ENCODE peak calls at places on chromosome 18, in four cellular contexts. Z, E, N and X are unnamed samples.

GRCh38 chr18:58997811-58998337 is 133.2 kb downstream of the ZNF532 start:
- DNase-seq in E (peak; percentile 73), Z (no peak), N (peak; percentile 55), X (peak; percentile 56)

GRCh38 chr18:23812566-23813440 is 123.5 kb downstream of the LAMA3 start:
- DNase-seq in E (peak; percentile 58), N (peak; percentile 53), Z (no peak), X (no peak)

GRCh38 chr18:65942103-65942502 is 191.3 kb downstream of the CDH7 start:
- DNase-seq in E (no peak), Z (no peak), N (no peak), X (no peak)

GRCh38 chr18:24378598-24378997 is 19.0 kb downstream of the OSBPL1A start:
- DNase-seq in Z (no peak), N (no peak), E (no peak), X (no peak)

GRCh38 chr18:24674236-24675004 is 214.0 kb downstream of the HRH4 start:
- DNase-seq in E (no peak), N (no peak), Z (no peak), X (no peak)

GRCh38 chr18:46950064-46950656 is 32.8 kb downstream of the KATNAL2 start:
- DNase-seq in N (peak; percentile 6), Z (no peak), E (peak; percentile 24), X (no peak)

GRCh38 chr18:35397976-35398375 is 20.8 kb upstream of the ZNF396 start:
- DNase-seq in Z (no peak), N (no peak), E (no peak), X (no peak)

GRCh38 chr18:39842042-39842791 is 2112.8 kb upstream of the PIK3C3 start:
- DNase-seq in N (no peak), Z (no peak), E (peak; percentile 3), X (no peak)

GRCh38 chr18:78670778-78671405 is 308.7 kb upstream of the SALL3 start:
- DNase-seq in Z (no peak), N (no peak), E (no peak), X (no peak)

GRCh38 chr18:67733094-67733493 is 216.6 kb upstream of the DSEL start:
- DNase-seq in N (peak; percentile 66), E (no peak), Z (no peak), X (no peak)

GRCh38 chr18:33596178-33596854 is 18.3 kb downstream of the ASXL3 start:
- DNase-seq in Z (no peak), E (peak; percentile 90), N (peak; percentile 69), X (no peak)

GRCh38 chr18:34522627-34523026 is 187.5 kb upstream of the DTNA start:
- DNase-seq in Z (no peak), N (no peak), E (peak; percentile 32), X (no peak)

GRCh38 chr18:47149457-47150028 is 757 bp downstream of the HDHD2 start:
- DNase-seq in N (no peak), E (no peak), Z (no peak), X (no peak)

GRCh38 chr18:433960-434359 is 66.5 kb downstream of the COLEC12 start:
- DNase-seq in N (no peak), E (peak; percentile 43), Z (no peak), X (no peak)

DNA sequence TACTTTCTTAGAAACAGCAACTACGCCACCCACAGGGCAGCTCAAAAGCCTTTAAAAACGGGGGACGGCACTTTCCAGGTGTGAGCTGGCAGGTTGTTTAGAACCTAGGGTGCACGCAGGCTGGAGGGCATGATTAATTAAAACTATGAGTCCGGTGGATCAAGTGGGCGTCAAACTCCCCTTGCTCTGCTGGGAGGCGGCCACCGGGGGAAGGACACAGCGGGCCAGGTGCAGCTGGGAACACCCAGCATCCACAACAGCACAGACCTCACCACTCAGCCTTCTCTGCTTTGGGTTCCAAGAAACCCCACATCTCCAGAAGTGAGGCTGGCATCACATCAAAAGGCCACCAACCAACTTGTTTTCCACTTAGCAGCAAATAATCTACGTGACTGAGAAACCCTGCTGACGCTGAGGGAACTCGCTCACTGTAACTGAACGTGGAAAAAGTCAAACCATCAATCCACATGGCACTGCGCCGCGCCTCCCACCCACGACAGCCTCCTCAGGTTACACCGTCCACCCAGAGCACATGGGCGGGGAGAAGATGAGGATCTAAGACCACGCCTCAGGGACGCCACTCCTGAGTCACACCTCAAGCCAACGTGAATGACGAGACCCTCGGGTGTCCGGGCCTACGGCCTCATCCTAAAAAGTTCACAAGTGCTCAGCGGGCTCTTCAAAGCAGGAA is 118.2 kb downstream of the ZNF516 start:
- DNase-seq in Z (no peak), N (no peak), E (no peak), X (peak; percentile 73)
- TF ChIP-seq CTCF in Z (no peak), N (peak; percentile 37), E (no peak), X (no peak)

GRCh38 chr18:10076502-10077030 is 162.8 kb downstream of the VAPA start:
- DNase-seq in E (no peak), Z (no peak), N (no peak), X (no peak)
- TF ChIP-seq CTCF in E (no peak), Z (peak; percentile 13), N (no peak), X (no peak)

GRCh38 chr18:8324343-8325065 is 284.7 kb upstream of the RAB12 start:
- DNase-seq in E (no peak), Z (no peak), N (peak; percentile 48), X (no peak)
- TF ChIP-seq CTCF in E (no peak), Z (no peak), N (peak; percentile 40), X (no peak)

DNA sequence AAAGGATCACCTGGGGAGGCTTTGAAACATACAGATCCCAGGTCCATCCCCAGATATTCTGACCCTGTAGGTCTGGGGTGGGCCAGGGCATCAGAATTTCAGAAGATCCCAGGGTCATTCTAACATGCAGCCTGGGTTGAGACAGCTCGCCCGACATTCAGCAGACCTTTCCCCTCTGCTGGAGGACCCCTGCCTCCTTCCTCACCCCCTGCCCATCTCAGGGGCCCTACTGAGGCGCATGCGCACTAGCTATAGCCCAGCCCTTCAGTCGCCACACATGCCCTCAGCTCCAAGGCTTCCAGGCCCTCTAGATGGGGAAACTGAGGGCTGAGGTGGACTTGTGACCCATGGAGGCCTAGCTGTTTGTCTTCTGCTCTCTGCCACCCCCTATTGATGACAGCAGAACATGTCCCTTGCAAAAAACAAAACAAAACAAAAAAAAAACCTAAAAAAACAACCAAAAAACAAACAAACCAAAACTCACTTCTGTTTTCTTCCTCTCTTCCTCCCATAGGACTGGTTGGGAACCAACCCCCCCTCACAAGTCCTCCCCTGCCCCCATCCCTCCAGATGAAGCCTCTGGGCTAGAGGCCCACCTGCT is 91.3 kb downstream of the ZBTB7C start:
- DNase-seq in Z (no peak), E (no peak), N (no peak), X (no peak)
- TF ChIP-seq CTCF in Z (peak; percentile 37), E (no peak), N (no peak), X (peak; percentile 13)